ENCODE peak calls at places on chromosomes 2 and 18, in eight cellular contexts. F is activated T-helper 1 cell treated with Interleukin-2 at 50 U/mL for 16 hours; E is GM04504; Q is central memory CD4-positive, alpha-beta T cell; Z is ascending aorta; G is NCI-H774; O is GM04503; W is iris pigment epithelial cell. C is an unnamed sample.

GRCh38 chr2:74553892-74554820 is at the start of the genes DOK1 and LOXL3:
- DNase-seq in Z (peak; percentile 94), O (no peak), G (peak; percentile 71), F (peak; percentile 70), W (peak; percentile 80), Q (peak; percentile 78), E (peak; percentile 72), C (peak; percentile 86)

GRCh38 chr2:15833731-15834130 is 106.6 kb upstream of the MYCN start:
- DNase-seq in F (no peak), Q (no peak), W (no peak), O (no peak), G (no peak), Z (no peak), E (no peak), C (no peak)

GRCh38 chr2:150710041-150710440 is 222.6 kb upstream of the RND3 start:
- DNase-seq in O (no peak), Q (no peak), Z (no peak), G (no peak), F (no peak), W (no peak), E (no peak), C (no peak)

GRCh38 chr2:70062270-70062669 is 25.0 kb upstream of the PCBP1 start:
- DNase-seq in F (no peak), Z (no peak), O (no peak), E (no peak), G (no peak), Q (no peak), W (no peak), C (no peak)

GRCh38 chr18:46301081-46301480 is 196.9 kb downstream of the HAUS1 start:
- DNase-seq in F (no peak), E (no peak), W (no peak), Z (peak; percentile 31), Q (no peak), O (no peak), G (no peak), C (no peak)

GRCh38 chr2:28951910-28952805 is 28.9 kb upstream of the TOGARAM2 start:
- DNase-seq in O (peak; percentile 11), W (peak; percentile 95), G (no peak), E (no peak), Z (no peak), Q (no peak), F (no peak), C (no peak)

GRCh38 chr2:241036964-241037421 is 38.6 kb downstream of the SNED1 start:
- DNase-seq in Z (peak; percentile 62), O (no peak), G (no peak), E (no peak), W (no peak), F (peak; percentile 17), Q (no peak), C (no peak)

GRCh38 chr18:11387880-11388279 is 221.5 kb upstream of the SLC35G4 start:
- DNase-seq in F (no peak), W (peak; percentile 18), G (no peak), Z (no peak), Q (no peak), O (no peak), E (no peak), C (no peak)

GRCh38 chr2:239400000-239400831 is 604 bp downstream of the HDAC4 start:
- DNase-seq in O (no peak), E (no peak), F (no peak), W (peak; percentile 33), Z (peak; percentile 64), G (no peak), Q (peak; percentile 14), C (no peak)

GRCh38 chr18:1104265-1104792 is 199.7 kb downstream of the ADCYAP1 start:
- DNase-seq in F (no peak), E (peak; percentile 22), Q (no peak), G (no peak), Z (no peak), W (peak; percentile 37), O (peak; percentile 44), C (no peak)

GRCh38 chr2:197711576-197711975 is 6.4 kb downstream of the MARS2 start:
- DNase-seq in Q (no peak), G (no peak), F (no peak), Z (no peak), E (no peak), W (no peak), O (no peak), C (no peak)

GRCh38 chr2:166610180-166610919 is 116.3 kb upstream of the SCN7A start:
- DNase-seq in F (no peak), Z (no peak), O (no peak), G (no peak), E (no peak), Q (no peak), W (peak; percentile 32), C (no peak)

GRCh38 chr2:160075171-160075570 is 12.8 kb upstream of the PLA2R1 start:
- DNase-seq in Q (no peak), F (no peak), E (peak; percentile 91), W (peak; percentile 96), Z (peak; percentile 82), G (no peak), O (peak; percentile 86), C (no peak)

GRCh38 chr2:8196311-8196710 is 485.5 kb upstream of the ID2 start:
- DNase-seq in G (no peak), W (no peak), F (no peak), E (no peak), Q (no peak), Z (no peak), O (no peak), C (no peak)

GRCh38 chr2:96924775-96925747 is 55.2 kb upstream of the SEMA4C start:
- DNase-seq in E (no peak), Z (no peak), O (no peak), W (no peak), G (no peak), Q (peak; percentile 31), F (peak; percentile 13), C (no peak)

GRCh38 chr2:178419123-178419522 is 31.9 kb downstream of the PRKRA start:
- DNase-seq in F (no peak), Q (no peak), E (no peak), W (peak; percentile 48), Z (no peak), G (peak; percentile 9), O (no peak), C (no peak)

GRCh38 chr18:30985753-30986152 is 56.8 kb downstream of the DSC3 start:
- DNase-seq in Q (no peak), W (no peak), F (no peak), O (no peak), E (no peak), G (no peak), Z (no peak), C (no peak)

GRCh38 chr2:2590141-2590540 is 259.1 kb upstream of the MYT1L start:
- DNase-seq in W (no peak), O (no peak), E (no peak), Q (no peak), G (no peak), F (no peak), Z (no peak), C (no peak)

GRCh38 chr2:44746856-44747612 is 194.5 kb upstream of the SIX3 start:
- DNase-seq in G (no peak), E (no peak), Q (no peak), F (no peak), O (no peak), Z (no peak), W (no peak), C (no peak)

GRCh38 chr2:178072383-178073301 is at the start of gene PDE11A:
- DNase-seq in Q (no peak), O (peak; percentile 51), Z (peak; percentile 92), W (peak; percentile 69), F (no peak), E (peak; percentile 69), G (peak; percentile 77), C (peak; percentile 59)

GRCh38 chr2:20447437-20448245 is 767 bp downstream of the RHOB start:
- DNase-seq in F (no peak), G (peak; percentile 37), O (no peak), Z (peak; percentile 69), Q (peak; percentile 10), W (no peak), E (no peak), C (no peak)

GRCh38 chr2:29222381-29223179 is 107.4 kb downstream of the CLIP4 start:
- DNase-seq in G (no peak), O (no peak), F (no peak), Z (no peak), Q (no peak), W (no peak), E (no peak), C (no peak)

GRCh38 chr2:38274286-38275276 is 102.5 kb downstream of the ATL2 start:
- DNase-seq in Z (no peak), E (peak; percentile 51), Q (peak; percentile 39), G (peak; percentile 26), O (peak; percentile 29), W (peak; percentile 89), F (no peak), C (no peak)

GRCh38 chr2:19569300-19569791 is 210.9 kb upstream of the OSR1 start:
- DNase-seq in E (no peak), F (no peak), Z (no peak), Q (no peak), G (no peak), O (peak; percentile 17), W (peak; percentile 58), C (no peak)

GRCh38 chr18:37280701-37281100 is 284.9 kb downstream of the CELF4 start:
- DNase-seq in Q (no peak), G (no peak), E (no peak), O (no peak), W (no peak), Z (no peak), F (no peak), C (no peak)

GRCh38 chr2:162043132-162043531 is 30.9 kb downstream of the DPP4 start:
- DNase-seq in G (no peak), E (no peak), W (no peak), F (no peak), O (no peak), Z (no peak), Q (no peak), C (no peak)

GRCh38 chr18:3061581-3062416 is 48.9 kb upstream of the LPIN2 start:
- DNase-seq in E (no peak), Z (no peak), F (no peak), G (no peak), Q (peak; percentile 35), W (no peak), O (no peak), C (no peak)

GRCh38 chr2:161199885-161200284 is 39.7 kb downstream of the TANK start:
- DNase-seq in Q (no peak), G (no peak), F (no peak), O (no peak), W (no peak), Z (no peak), E (no peak), C (no peak)

GRCh38 chr2:85409719-85410583 is at the start of gene CAPG:
- DNase-seq in Q (peak; percentile 24), G (no peak), O (no peak), W (no peak), E (no peak), Z (no peak), F (no peak), C (no peak)

GRCh38 chr2:186771395-186771794 is 77.5 kb downstream of the FAM171B start:
- DNase-seq in Q (no peak), F (no peak), Z (no peak), O (no peak), G (no peak), W (peak; percentile 95), E (no peak), C (no peak)

GRCh38 chr2:118049140-118050128 is 35.6 kb upstream of the CCDC93 start:
- DNase-seq in Q (no peak), G (no peak), O (no peak), Z (no peak), E (no peak), W (no peak), F (no peak), C (no peak)

C was measured in T-helper 2 cell.